ENCODE peak calls at places on chromosomes 5 and 9, in five cellular contexts. V, A, D, Q and X are unnamed samples.

GRCh38 chr9:93202919-93203712 is 19.2 kb downstream of the WNK2 start:
- DNase-seq in V (no peak), A (no peak), D (no peak), Q (no peak), X (no peak)

GRCh38 chr9:12862596-12862995 is 87.8 kb downstream of the LURAP1L start:
- DNase-seq in V (no peak), A (no peak), D (no peak), Q (peak; percentile 23), X (no peak)

GRCh38 chr9:36492849-36493248 is 79.8 kb upstream of the MELK start:
- DNase-seq in V (peak; percentile 45), A (no peak), D (no peak), Q (no peak), X (no peak)

GRCh38 chr5:160312139-160312959 is at the start of gene CCNJL:
- DNase-seq in V (peak; percentile 49), A (no peak), D (no peak), Q (peak; percentile 74), X (peak; percentile 22)

GRCh38 chr5:165304193-165304820 is 1798.9 kb downstream of the MAT2B start:
- DNase-seq in V (no peak), A (no peak), D (no peak), Q (no peak), X (no peak)

GRCh38 chr5:54306893-54307292 is 3.5 kb downstream of the ARL15 start:
- DNase-seq in V (no peak), A (no peak), D (no peak), Q (no peak), X (no peak)

GRCh38 chr5:149581931-149582768 is 852 bp downstream of the ARHGEF37 start:
- DNase-seq in V (peak; percentile 41), A (no peak), D (no peak), Q (peak; percentile 43), X (peak; percentile 42)

GRCh38 chr9:114386886-114387677 is 700 bp downstream of the AKNA start:
- DNase-seq in V (peak; percentile 24), A (no peak), D (peak; percentile 81), Q (no peak), X (peak; percentile 58)

GRCh38 chr9:134544388-134545212 is 97.0 kb upstream of the COL5A1 start:
- DNase-seq in V (peak; percentile 83), A (no peak), D (peak; percentile 82), Q (peak; percentile 35), X (peak; percentile 52)

GRCh38 chr5:172322028-172322965 is 38.7 kb upstream of the UBTD2 start:
- DNase-seq in V (no peak), A (no peak), D (peak; percentile 42), Q (no peak), X (no peak)

GRCh38 chr9:82599550-82599949 is 463.4 kb downstream of the RASEF start:
- DNase-seq in V (no peak), A (no peak), D (no peak), Q (no peak), X (no peak)

GRCh38 chr5:140118294-140118936 is 4.5 kb downstream of the PURA start:
- DNase-seq in V (no peak), A (no peak), D (no peak), Q (peak; percentile 44), X (no peak)

GRCh38 chr5:32027093-32027716 is 146.9 kb downstream of the GOLPH3 start:
- DNase-seq in V (no peak), A (no peak), D (no peak), Q (no peak), X (no peak)

GRCh38 chr9:93520523-93520922 is 55.9 kb upstream of the PHF2 start:
- DNase-seq in V (no peak), A (no peak), D (no peak), Q (no peak), X (no peak)

GRCh38 chr5:31530541-31531265 is 1.2 kb downstream of the DROSHA start:
- DNase-seq in V (no peak), A (no peak), D (no peak), Q (peak; percentile 59), X (no peak)

GRCh38 chr9:128482186-128482585 is 22.3 kb upstream of the GLE1 start:
- DNase-seq in V (no peak), A (no peak), D (no peak), Q (no peak), X (no peak)

DNA sequence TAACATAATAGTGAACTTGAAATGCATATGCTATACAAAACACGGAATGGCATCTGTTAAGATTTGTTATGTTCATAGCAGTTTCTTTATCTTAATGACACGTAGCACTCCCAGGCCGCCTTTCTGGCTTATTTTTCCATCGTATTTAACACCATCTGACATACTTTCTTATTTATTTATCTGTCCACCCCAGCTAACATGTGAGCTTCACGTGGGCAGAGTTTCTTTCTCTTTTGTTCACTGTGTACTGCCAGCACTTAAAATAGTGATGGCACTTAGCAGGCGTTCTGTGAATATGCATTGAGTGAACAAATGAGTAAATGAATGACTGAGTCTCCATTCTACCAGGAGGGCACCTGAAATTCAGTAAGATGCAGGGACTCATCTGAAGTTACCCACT is 29.4 kb upstream of the SYNPO start:
- DNase-seq in V (no peak), A (no peak), D (no peak), Q (no peak), X (no peak)
- H3K4me1 ChIP-seq in V (peaks cover 34% of the 10 kb centered on the region), A (peaks cover 67% of the 10 kb centered on the region), D (no peaks in the 10 kb centered on the region), Q (no peaks in the 10 kb centered on the region), X (peaks cover 31% of the 10 kb centered on the region)

DNA sequence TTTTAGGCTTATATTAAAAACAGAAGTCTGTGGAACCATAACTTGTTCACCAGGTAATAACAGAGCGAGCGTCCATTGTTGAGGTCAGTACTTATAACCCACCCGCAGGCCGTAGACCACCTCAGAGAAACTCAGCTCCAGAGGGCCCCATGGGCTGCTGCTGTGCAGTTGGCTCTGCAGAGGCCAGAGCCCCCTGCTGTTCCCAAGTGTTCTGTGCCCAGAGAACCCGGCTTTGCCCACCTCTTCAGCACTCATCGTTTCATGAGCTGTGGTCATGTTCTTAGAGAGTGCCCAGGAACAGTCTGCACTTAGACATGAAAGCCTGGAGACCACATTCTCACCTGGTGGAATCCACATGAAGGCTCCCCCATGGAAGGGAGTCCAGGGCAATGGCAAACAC is 50.4 kb upstream of the SLC2A8 start:
- DNase-seq in V (no peak), A (no peak), D (no peak), Q (no peak), X (no peak)
- TF ChIP-seq CTCF in V (peak; percentile 31), A (no peak), D (no peak), Q (peak; percentile 44), X (no peak)

GRCh38 chr9:112295174-112295573 is 38.2 kb downstream of the PTBP3 start:
- DNase-seq in V (no peak), A (no peak), D (no peak), Q (no peak), X (no peak)
- H3K4me1 ChIP-seq in V (peaks cover 7% of the 10 kb centered on the region), A (peaks cover 33% of the 10 kb centered on the region), D (no peaks in the 10 kb centered on the region), Q (peaks cover 7% of the 10 kb centered on the region), X (no peaks in the 10 kb centered on the region)

DNA sequence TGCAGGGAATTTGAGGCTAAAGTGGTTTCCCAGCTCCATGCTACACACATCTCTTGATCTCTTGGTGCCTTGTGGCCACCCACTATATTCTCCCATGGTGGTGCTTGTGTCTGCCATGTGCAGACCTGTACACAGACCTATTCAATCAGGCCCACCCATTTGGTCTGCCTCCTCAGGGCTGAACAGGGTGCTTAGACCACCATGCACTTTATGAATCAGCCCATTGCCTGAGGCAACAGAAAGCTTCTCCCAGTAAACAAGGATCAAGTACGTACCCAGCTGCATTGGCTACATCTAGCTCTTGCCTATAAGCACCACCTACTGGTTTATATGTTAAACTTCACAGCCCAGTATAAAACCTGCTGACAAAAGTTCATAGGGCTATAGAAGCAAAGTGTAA is 664.3 kb upstream of the EDIL3 start:
- DNase-seq in V (peak; percentile 71), A (no peak), D (no peak), Q (peak; percentile 77), X (no peak)
- TF ChIP-seq CTCF in V (peak; percentile 52), A (no peak), D (no peak), Q (peak; percentile 83), X (no peak)

GRCh38 chr9:136900556-136900955 is 14.2 kb downstream of the TRAF2 start:
- DNase-seq in V (no peak), A (no peak), D (no peak), Q (no peak), X (no peak)
- H3K4me1 ChIP-seq in V (no peaks in the 10 kb centered on the region), A (peaks cover 60% of the 10 kb centered on the region), D (no peaks in the 10 kb centered on the region), Q (peaks cover 31% of the 10 kb centered on the region), X (no peaks in the 10 kb centered on the region)

GRCh38 chr9:3903273-3903672 is 377.5 kb upstream of the RFX3 start:
- DNase-seq in V (no peak), A (no peak), D (no peak), Q (no peak), X (no peak)
- TF ChIP-seq CTCF in V (no peak), A (no peak), D (no peak), Q (no peak), X (no peak)

GRCh38 chr5:40678021-40678939 is 1.4 kb upstream of the PTGER4 start:
- DNase-seq in V (no peak), A (no peak), D (no peak), Q (peak; percentile 58), X (no peak)

GRCh38 chr5:40681351-40682311 is 1.9 kb downstream of the PTGER4 start:
- DNase-seq in V (no peak), A (peak; percentile 17), D (peak; percentile 69), Q (no peak), X (peak; percentile 22)

GRCh38 chr5:40679071-40679997 is at the start of gene PTGER4:
- DNase-seq in V (peak; percentile 91), A (peak; percentile 47), D (peak; percentile 97), Q (peak; percentile 96), X (peak; percentile 86)

GRCh38 chr5:40680741-40681350 is 1.1 kb downstream of the PTGER4 start:
- DNase-seq in V (no peak), A (peak; percentile 27), D (peak; percentile 74), Q (no peak), X (peak; percentile 22)

DNA sequence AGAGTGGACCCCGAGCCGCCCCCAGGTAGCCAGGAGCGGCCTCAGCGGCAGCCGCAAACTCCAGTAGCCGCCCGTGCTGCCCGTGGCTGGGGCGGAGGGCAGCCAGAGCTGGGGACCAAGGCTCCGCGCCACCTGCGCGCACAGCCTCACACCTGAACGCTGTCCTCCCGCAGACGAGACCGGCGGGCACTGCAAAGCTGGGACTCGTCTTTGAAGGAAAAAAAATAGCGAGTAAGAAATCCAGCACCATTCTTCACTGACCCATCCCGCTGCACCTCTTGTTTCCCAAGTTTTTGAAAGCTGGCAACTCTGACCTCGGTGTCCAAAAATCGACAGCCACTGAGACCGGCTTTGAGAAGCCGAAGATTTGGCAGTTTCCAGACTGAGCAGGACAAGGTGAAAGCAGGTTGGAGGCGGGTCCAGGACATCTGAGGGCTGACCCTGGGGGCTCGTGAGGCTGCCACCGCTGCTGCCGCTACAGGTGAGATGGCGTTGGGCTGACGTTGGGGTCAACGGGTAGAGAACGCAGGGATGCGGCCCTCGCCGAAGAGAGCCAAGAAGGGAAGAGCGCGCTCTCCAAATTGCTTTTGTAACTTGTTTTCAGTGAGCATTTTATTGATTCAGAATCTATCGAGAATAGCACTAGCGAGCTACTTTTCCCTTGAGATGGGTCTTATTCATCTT is 425 bp downstream of the PTGER4 start:
- DNase-seq in V (no peak), A (no peak), D (peak; percentile 68), Q (peak; percentile 41), X (peak; percentile 27)
- H3K4me1 ChIP-seq in V (peaks cover 13% of the 10 kb centered on the region), A (peaks cover 90% of the 10 kb centered on the region), D (no peaks in the 10 kb centered on the region), Q (peaks cover 47% of the 10 kb centered on the region), X (no peaks in the 10 kb centered on the region)